ENCODE peak calls at places on chromosomes 16 and 17, in six cellular contexts. One of them, this sample, is unnamed.

GRCh38 chr16:6374816-6375215 is 957.8 kb upstream of the RBFOX1 start:
- DNase-seq in K562: no peak
- DNase-seq in H1: no peak
- DNase-seq in GM12891: no peak
- DNase-seq in HepG2: no peak
- DNase-seq in GM12878: no peak
- DNase-seq in this sample: no peak

GRCh38 chr17:64059756-64060155 is 39.3 kb upstream of the ICAM2 start:
- DNase-seq in K562: no peak
- DNase-seq in H1: no peak
- DNase-seq in GM12891: no peak
- DNase-seq in HepG2: no peak
- DNase-seq in GM12878: no peak
- DNase-seq in this sample: no peak

GRCh38 chr17:49452173-49452572 is 37.5 kb upstream of the PHB1 start:
- DNase-seq in K562: peak; percentile 47
- DNase-seq in H1: no peak
- DNase-seq in GM12891: no peak
- DNase-seq in HepG2: no peak
- DNase-seq in GM12878: no peak
- DNase-seq in this sample: no peak

GRCh38 chr17:50953518-50953830 is 87.3 kb upstream of the TOB1 start:
- DNase-seq in K562: no peak
- DNase-seq in H1: no peak
- DNase-seq in GM12891: no peak
- DNase-seq in HepG2: no peak
- DNase-seq in GM12878: no peak
- DNase-seq in this sample: no peak

GRCh38 chr16:11880047-11880446 is 28.7 kb upstream of the RSL1D1 start:
- DNase-seq in K562: no peak
- DNase-seq in H1: no peak
- DNase-seq in GM12891: no peak
- DNase-seq in HepG2: no peak
- DNase-seq in GM12878: no peak
- DNase-seq in this sample: no peak

GRCh38 chr17:14437176-14437575 is 136.3 kb downstream of the HS3ST3B1 start:
- DNase-seq in K562: no peak
- DNase-seq in H1: no peak
- DNase-seq in GM12891: no peak
- DNase-seq in HepG2: no peak
- DNase-seq in GM12878: no peak
- DNase-seq in this sample: no peak

GRCh38 chr16:49560018-49560830 is 186.6 kb downstream of the C16orf78 start:
- DNase-seq in K562: no peak
- DNase-seq in H1: no peak
- DNase-seq in GM12891: no peak
- DNase-seq in HepG2: no peak
- DNase-seq in GM12878: no peak
- DNase-seq in this sample: no peak

GRCh38 chr17:75645501-75645888 is 12.3 kb downstream of the SMIM5 start:
- DNase-seq in K562: no peak
- DNase-seq in H1: no peak
- DNase-seq in GM12891: no peak
- DNase-seq in HepG2: no peak
- DNase-seq in GM12878: no peak
- DNase-seq in this sample: no peak

GRCh38 chr16:85996843-85997242 is 97.9 kb downstream of the IRF8 start:
- DNase-seq in K562: no peak
- DNase-seq in H1: no peak
- DNase-seq in GM12891: no peak
- DNase-seq in HepG2: no peak
- DNase-seq in GM12878: no peak
- DNase-seq in this sample: no peak

GRCh38 chr16:77432264-77432663 is 2.6 kb downstream of the ADAMTS18 start:
- DNase-seq in K562: no peak
- DNase-seq in H1: no peak
- DNase-seq in GM12891: no peak
- DNase-seq in HepG2: no peak
- DNase-seq in GM12878: no peak
- DNase-seq in this sample: no peak

GRCh38 chr16:17828012-17828411 is 357.3 kb upstream of the XYLT1 start:
- DNase-seq in K562: peak; percentile 30
- DNase-seq in H1: no peak
- DNase-seq in GM12891: no peak
- DNase-seq in HepG2: no peak
- DNase-seq in GM12878: no peak
- DNase-seq in this sample: no peak

GRCh38 chr16:31700530-31701388 is 172.8 kb upstream of the ZNF267 start:
- DNase-seq in K562: peak; percentile 93
- DNase-seq in H1: peak; percentile 93
- DNase-seq in GM12891: peak; percentile 33
- DNase-seq in HepG2: peak; percentile 90
- DNase-seq in GM12878: peak; percentile 67
- DNase-seq in this sample: peak; percentile 41

GRCh38 chr16:85935957-85936760 is 37.2 kb downstream of the IRF8 start:
- DNase-seq in K562: no peak
- DNase-seq in H1: no peak
- DNase-seq in GM12891: peak; percentile 69
- DNase-seq in HepG2: no peak
- DNase-seq in GM12878: peak; percentile 89
- DNase-seq in this sample: peak; percentile 63

GRCh38 chr17:64920026-64920418 is 744 bp upstream of the LRRC37A3 start:
- DNase-seq in K562: no peak
- DNase-seq in H1: peak; percentile 62
- DNase-seq in GM12891: no peak
- DNase-seq in HepG2: peak; percentile 46
- DNase-seq in GM12878: no peak
- DNase-seq in this sample: no peak

GRCh38 chr16:24936151-24936550 is 79.0 kb downstream of the ARHGAP17 start:
- DNase-seq in K562: no peak
- DNase-seq in H1: no peak
- DNase-seq in GM12891: no peak
- DNase-seq in HepG2: no peak
- DNase-seq in GM12878: no peak
- DNase-seq in this sample: no peak

GRCh38 chr16:79509221-79509631 is 91.3 kb downstream of the MAF start:
- DNase-seq in K562: no peak
- DNase-seq in H1: no peak
- DNase-seq in GM12891: no peak
- DNase-seq in HepG2: no peak
- DNase-seq in GM12878: no peak
- DNase-seq in this sample: no peak

GRCh38 chr16:46836521-46837292 is 5.7 kb upstream of the C16orf87 start:
- DNase-seq in K562: no peak
- DNase-seq in H1: no peak
- DNase-seq in GM12891: no peak
- DNase-seq in HepG2: no peak
- DNase-seq in GM12878: no peak
- DNase-seq in this sample: no peak

GRCh38 chr16:75074920-75075687 is 41.5 kb downstream of the LDHD start:
- DNase-seq in K562: peak; percentile 82
- DNase-seq in H1: no peak
- DNase-seq in GM12891: peak; percentile 59
- DNase-seq in HepG2: no peak
- DNase-seq in GM12878: peak; percentile 96
- DNase-seq in this sample: peak; percentile 63

GRCh38 chr16:67882374-67883145 is 2.1 kb upstream of the NRN1L start:
- DNase-seq in K562: no peak
- DNase-seq in H1: no peak
- DNase-seq in GM12891: no peak
- DNase-seq in HepG2: no peak
- DNase-seq in GM12878: no peak
- DNase-seq in this sample: no peak

GRCh38 chr16:11224096-11224893 is 31.7 kb downstream of the SOCS1 start:
- DNase-seq in K562: peak; percentile 94
- DNase-seq in H1: no peak
- DNase-seq in GM12891: peak; percentile 68
- DNase-seq in HepG2: peak; percentile 55
- DNase-seq in GM12878: peak; percentile 57
- DNase-seq in this sample: peak; percentile 75

GRCh38 chr16:1665829-1666228 is 12.2 kb upstream of the JPT2 start:
- DNase-seq in K562: no peak
- DNase-seq in H1: no peak
- DNase-seq in GM12891: no peak
- DNase-seq in HepG2: no peak
- DNase-seq in GM12878: no peak
- DNase-seq in this sample: no peak

GRCh38 chr16:11171757-11172299 is 84.2 kb downstream of the SOCS1 start:
- DNase-seq in K562: no peak
- DNase-seq in H1: no peak
- DNase-seq in GM12891: no peak
- DNase-seq in HepG2: no peak
- DNase-seq in GM12878: no peak
- DNase-seq in this sample: no peak

DNA sequence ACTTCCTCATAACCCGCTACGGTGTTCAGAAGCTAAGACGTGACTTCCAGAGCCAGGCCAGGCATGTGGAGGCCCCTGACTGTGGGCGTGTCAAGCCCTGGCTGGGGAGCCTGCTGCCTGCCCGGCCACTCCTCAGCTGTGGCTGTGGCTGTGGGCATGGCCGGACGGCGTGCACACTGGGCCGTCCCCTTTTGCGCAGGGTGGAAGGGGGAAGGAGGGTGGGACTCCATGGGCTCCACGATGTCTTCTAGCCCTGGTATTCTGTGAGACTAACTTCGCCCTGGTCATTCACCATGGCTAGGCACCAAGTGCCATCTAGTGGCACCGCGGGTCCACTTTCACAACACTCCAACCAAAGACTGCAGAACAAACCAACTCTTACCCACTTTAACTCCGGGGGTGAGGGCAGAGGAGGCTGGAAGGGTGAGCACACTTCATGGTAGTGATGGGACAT is 67.9 kb downstream of the N4BP1 start:
- DNase-seq in K562: no peak
- DNase-seq in H1: no peak
- DNase-seq in GM12891: no peak
- DNase-seq in HepG2: no peak
- DNase-seq in GM12878: no peak
- DNase-seq in this sample: no peak
- TF ChIP-seq TAF1 in K562: no peak
- TF ChIP-seq TAF1 in H1: no peak
- TF ChIP-seq TAF1 in GM12891: no peak
- TF ChIP-seq TAF1 in HepG2: no peak
- TF ChIP-seq TAF1 in GM12878: no peak
- TF ChIP-seq TAF1 in this sample: no peak

GRCh38 chr17:32519769-32520701 is 33.2 kb downstream of the CDK5R1 start:
- DNase-seq in K562: no peak
- DNase-seq in H1: no peak
- DNase-seq in GM12891: no peak
- DNase-seq in HepG2: peak; percentile 25
- DNase-seq in GM12878: peak; percentile 52
- DNase-seq in this sample: no peak

GRCh38 chr17:32516940-32517711 is 30.3 kb downstream of the CDK5R1 start:
- DNase-seq in K562: no peak
- DNase-seq in H1: no peak
- DNase-seq in GM12891: no peak
- DNase-seq in HepG2: no peak
- DNase-seq in GM12878: no peak
- DNase-seq in this sample: no peak

GRCh38 chr17:32520737-32521399 is 34.1 kb downstream of the CDK5R1 start:
- DNase-seq in K562: no peak
- DNase-seq in H1: no peak
- DNase-seq in GM12891: no peak
- DNase-seq in HepG2: no peak
- DNase-seq in GM12878: no peak
- DNase-seq in this sample: no peak

GRCh38 chr17:32517982-32518381 is 31.2 kb downstream of the CDK5R1 start:
- DNase-seq in K562: no peak
- DNase-seq in H1: no peak
- DNase-seq in GM12891: no peak
- DNase-seq in HepG2: no peak
- DNase-seq in GM12878: no peak
- DNase-seq in this sample: no peak

GRCh38 chr17:32518856-32519768 is 32.3 kb downstream of the CDK5R1 start:
- DNase-seq in K562: no peak
- DNase-seq in H1: peak; percentile 84
- DNase-seq in GM12891: no peak
- DNase-seq in HepG2: no peak
- DNase-seq in GM12878: no peak
- DNase-seq in this sample: no peak
- TF ChIP-seq POLR2A in K562: no peak
- TF ChIP-seq POLR2A in H1: no peak
- TF ChIP-seq POLR2A in GM12891: no peak
- TF ChIP-seq POLR2A in HepG2: no peak
- TF ChIP-seq POLR2A in GM12878: peak; percentile 61
- TF ChIP-seq POLR2A in this sample: no peak

GRCh38 chr17:56917559-56918296 is 3.9 kb upstream of the TRIM25 start:
- DNase-seq in K562: no peak
- DNase-seq in H1: no peak
- DNase-seq in GM12891: no peak
- DNase-seq in HepG2: no peak
- DNase-seq in GM12878: no peak
- DNase-seq in this sample: no peak

GRCh38 chr17:56913867-56914640 is at the start of gene TRIM25:
- DNase-seq in K562: peak; percentile 98
- DNase-seq in H1: peak; percentile 83
- DNase-seq in GM12891: peak; percentile 92
- DNase-seq in HepG2: peak; percentile 86
- DNase-seq in GM12878: peak; percentile 60
- DNase-seq in this sample: peak; percentile 93

GRCh38 chr17:56912105-56912999 is 1.5 kb downstream of the TRIM25 start:
- DNase-seq in K562: peak; percentile 41
- DNase-seq in H1: no peak
- DNase-seq in GM12891: no peak
- DNase-seq in HepG2: peak; percentile 57
- DNase-seq in GM12878: no peak
- DNase-seq in this sample: no peak

GRCh38 chr17:56913000-56913866 is 616 bp downstream of the TRIM25 start:
- DNase-seq in K562: peak; percentile 39
- DNase-seq in H1: peak; percentile 79
- DNase-seq in GM12891: no peak
- DNase-seq in HepG2: no peak
- DNase-seq in GM12878: no peak
- DNase-seq in this sample: no peak

DNA sequence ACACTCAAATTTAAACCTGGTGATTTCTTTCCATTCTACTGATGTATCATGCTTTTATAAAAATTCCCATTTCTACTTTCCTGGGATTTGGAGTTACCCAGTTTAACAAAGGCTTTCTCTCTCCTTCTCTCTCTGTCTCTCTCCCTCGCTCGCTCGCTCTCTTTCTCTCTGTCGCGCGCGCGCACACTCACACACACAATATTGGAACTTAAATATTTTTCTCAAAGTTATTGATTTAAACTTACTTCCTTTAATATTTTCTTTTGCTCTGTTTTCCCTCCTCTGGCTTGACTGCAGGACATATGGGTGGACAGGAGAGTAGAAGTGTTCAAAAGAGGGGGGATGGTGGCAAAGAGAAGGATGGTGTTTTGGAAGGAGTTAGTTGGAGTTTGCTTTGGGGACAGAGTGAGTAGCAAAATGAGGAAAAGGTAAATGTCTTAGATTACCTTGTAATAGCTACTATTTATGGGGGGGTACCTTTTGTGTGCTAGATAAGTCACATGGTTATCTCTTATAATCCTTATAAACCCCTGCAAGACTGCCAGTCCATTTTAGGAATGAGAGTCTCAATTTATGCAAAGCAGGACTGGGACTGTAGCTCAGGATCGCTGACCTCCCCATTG is 903 bp upstream of the TRIM25 start:
- DNase-seq in K562: peak; percentile 39
- DNase-seq in H1: no peak
- DNase-seq in GM12891: no peak
- DNase-seq in HepG2: no peak
- DNase-seq in GM12878: no peak
- DNase-seq in this sample: no peak
- TF ChIP-seq POLR2AphosphoS5 in K562: no peak
- TF ChIP-seq POLR2AphosphoS5 in H1: no peak
- TF ChIP-seq POLR2AphosphoS5 in GM12891: no peak
- TF ChIP-seq POLR2AphosphoS5 in HepG2: no peak
- TF ChIP-seq POLR2AphosphoS5 in GM12878: no peak
- TF ChIP-seq POLR2AphosphoS5 in this sample: no peak

GRCh38 chr17:74295625-74296547 is 21.9 kb downstream of the DNAI2 start:
- DNase-seq in K562: peak; percentile 91
- DNase-seq in H1: no peak
- DNase-seq in GM12891: no peak
- DNase-seq in HepG2: no peak
- DNase-seq in GM12878: no peak
- DNase-seq in this sample: no peak
- TF ChIP-seq TAF1 in K562: peak; percentile 27
- TF ChIP-seq TAF1 in H1: no peak
- TF ChIP-seq TAF1 in GM12891: no peak
- TF ChIP-seq TAF1 in HepG2: no peak
- TF ChIP-seq TAF1 in GM12878: no peak
- TF ChIP-seq TAF1 in this sample: no peak

This sample was measured in GM12892.